ENCODE peak calls at places on chromosomes 3 and 15, in ten cellular contexts. One of them, this sample, is unnamed. For H3K4me1 and H3K27me3, the result is how much of the 10 kb centered on the place peaks cover.

GRCh38 chr15:66770518-66771350 is 68.7 kb downstream of the SMAD6 start:
- DNase-seq in K562: no peak
- DNase-seq in uterus: no peak
- DNase-seq in PC-3: peak
- DNase-seq in fibroblast of lung: no peak
- DNase-seq in hepatocyte: peak
- DNase-seq in SJCRH30: no peak
- DNase-seq in left ventricle myocardium inferior: no peak
- DNase-seq in cardiac muscle cell: no peak
- DNase-seq in suprapubic skin: no peak
- DNase-seq in this sample: peak

GRCh38 chr15:80856400-80856799 is 77.2 kb downstream of the CEMIP start:
- DNase-seq in K562: peak
- DNase-seq in uterus: no peak
- DNase-seq in PC-3: peak
- DNase-seq in fibroblast of lung: no peak
- DNase-seq in hepatocyte: no peak
- DNase-seq in SJCRH30: no peak
- DNase-seq in left ventricle myocardium inferior: no peak
- DNase-seq in cardiac muscle cell: no peak
- DNase-seq in suprapubic skin: no peak
- DNase-seq in this sample: no peak

GRCh38 chr3:158713094-158713499 is 19.2 kb downstream of the RARRES1 start:
- DNase-seq in K562: no peak
- DNase-seq in uterus: no peak
- DNase-seq in PC-3: no peak
- DNase-seq in fibroblast of lung: peak
- DNase-seq in hepatocyte: no peak
- DNase-seq in SJCRH30: no peak
- DNase-seq in left ventricle myocardium inferior: peak
- DNase-seq in cardiac muscle cell: peak
- DNase-seq in suprapubic skin: no peak
- DNase-seq in this sample: no peak

GRCh38 chr15:92244703-92245102 is 149.0 kb upstream of the ST8SIA2 start:
- DNase-seq in K562: peak
- DNase-seq in uterus: no peak
- DNase-seq in PC-3: no peak
- DNase-seq in fibroblast of lung: no peak
- DNase-seq in hepatocyte: no peak
- DNase-seq in SJCRH30: no peak
- DNase-seq in left ventricle myocardium inferior: no peak
- DNase-seq in cardiac muscle cell: no peak
- DNase-seq in suprapubic skin: no peak
- DNase-seq in this sample: no peak

GRCh38 chr3:167691366-167691765 is 37.6 kb upstream of the WDR49 start:
- DNase-seq in K562: no peak
- DNase-seq in uterus: no peak
- DNase-seq in PC-3: no peak
- DNase-seq in fibroblast of lung: no peak
- DNase-seq in hepatocyte: no peak
- DNase-seq in SJCRH30: no peak
- DNase-seq in left ventricle myocardium inferior: no peak
- DNase-seq in cardiac muscle cell: no peak
- DNase-seq in suprapubic skin: no peak
- DNase-seq in this sample: no peak

GRCh38 chr3:109731639-109732473 is 394.5 kb upstream of the DPPA4 start:
- DNase-seq in K562: peak
- DNase-seq in uterus: no peak
- DNase-seq in PC-3: peak
- DNase-seq in fibroblast of lung: peak
- DNase-seq in hepatocyte: peak
- DNase-seq in SJCRH30: peak
- DNase-seq in left ventricle myocardium inferior: no peak
- DNase-seq in cardiac muscle cell: peak
- DNase-seq in suprapubic skin: no peak
- DNase-seq in this sample: peak

GRCh38 chr3:139111392-139112229 is 66.9 kb upstream of the PRR23C start:
- DNase-seq in K562: peak
- DNase-seq in uterus: peak
- DNase-seq in PC-3: peak
- DNase-seq in fibroblast of lung: peak
- DNase-seq in hepatocyte: peak
- DNase-seq in SJCRH30: peak
- DNase-seq in left ventricle myocardium inferior: peak
- DNase-seq in cardiac muscle cell: peak
- DNase-seq in suprapubic skin: no peak
- DNase-seq in this sample: peak

GRCh38 chr3:120567370-120568197 is 28.6 kb upstream of the NDUFB4 start:
- DNase-seq in K562: no peak
- DNase-seq in uterus: peak
- DNase-seq in PC-3: peak
- DNase-seq in fibroblast of lung: peak
- DNase-seq in hepatocyte: peak
- DNase-seq in SJCRH30: peak
- DNase-seq in left ventricle myocardium inferior: no peak
- DNase-seq in cardiac muscle cell: peak
- DNase-seq in suprapubic skin: no peak
- DNase-seq in this sample: no peak

GRCh38 chr3:123075359-123075758 is 8.5 kb downstream of the PDIA5 start:
- DNase-seq in K562: no peak
- DNase-seq in uterus: no peak
- DNase-seq in PC-3: peak
- DNase-seq in fibroblast of lung: no peak
- DNase-seq in hepatocyte: no peak
- DNase-seq in SJCRH30: no peak
- DNase-seq in left ventricle myocardium inferior: no peak
- DNase-seq in cardiac muscle cell: no peak
- DNase-seq in suprapubic skin: no peak
- DNase-seq in this sample: no peak

GRCh38 chr3:188734395-188734794 is 437.4 kb upstream of the TPRG1 start:
- DNase-seq in K562: no peak
- DNase-seq in uterus: no peak
- DNase-seq in PC-3: no peak
- DNase-seq in fibroblast of lung: no peak
- DNase-seq in hepatocyte: no peak
- DNase-seq in SJCRH30: peak
- DNase-seq in left ventricle myocardium inferior: no peak
- DNase-seq in cardiac muscle cell: no peak
- DNase-seq in suprapubic skin: no peak
- DNase-seq in this sample: no peak

GRCh38 chr3:59920801-59921200 is 871.0 kb upstream of the CFAP20DC start:
- DNase-seq in K562: no peak
- DNase-seq in uterus: no peak
- DNase-seq in PC-3: no peak
- DNase-seq in fibroblast of lung: no peak
- DNase-seq in hepatocyte: no peak
- DNase-seq in SJCRH30: no peak
- DNase-seq in left ventricle myocardium inferior: no peak
- DNase-seq in cardiac muscle cell: no peak
- DNase-seq in suprapubic skin: no peak
- DNase-seq in this sample: no peak

GRCh38 chr15:43877371-43877770 is 50.6 kb downstream of the WDR76 start:
- DNase-seq in K562: no peak
- DNase-seq in uterus: no peak
- DNase-seq in PC-3: no peak
- DNase-seq in fibroblast of lung: no peak
- DNase-seq in hepatocyte: no peak
- DNase-seq in SJCRH30: no peak
- DNase-seq in left ventricle myocardium inferior: no peak
- DNase-seq in cardiac muscle cell: no peak
- DNase-seq in suprapubic skin: peak
- DNase-seq in this sample: no peak

GRCh38 chr3:34323517-34323916 is 525.1 kb downstream of the PDCD6IP start:
- DNase-seq in K562: no peak
- DNase-seq in uterus: no peak
- DNase-seq in PC-3: no peak
- DNase-seq in fibroblast of lung: no peak
- DNase-seq in hepatocyte: no peak
- DNase-seq in SJCRH30: no peak
- DNase-seq in left ventricle myocardium inferior: no peak
- DNase-seq in cardiac muscle cell: no peak
- DNase-seq in suprapubic skin: no peak
- DNase-seq in this sample: no peak

GRCh38 chr15:65887565-65887964 is 18.3 kb downstream of the RAB11A start:
- DNase-seq in K562: no peak
- DNase-seq in uterus: no peak
- DNase-seq in PC-3: no peak
- DNase-seq in fibroblast of lung: no peak
- DNase-seq in hepatocyte: no peak
- DNase-seq in SJCRH30: no peak
- DNase-seq in left ventricle myocardium inferior: no peak
- DNase-seq in cardiac muscle cell: no peak
- DNase-seq in suprapubic skin: no peak
- DNase-seq in this sample: no peak

GRCh38 chr3:56926513-56927282 is 124.9 kb upstream of the ARHGEF3 start:
- DNase-seq in K562: no peak
- DNase-seq in uterus: peak
- DNase-seq in PC-3: peak
- DNase-seq in fibroblast of lung: peak
- DNase-seq in hepatocyte: peak
- DNase-seq in SJCRH30: peak
- DNase-seq in left ventricle myocardium inferior: no peak
- DNase-seq in cardiac muscle cell: peak
- DNase-seq in suprapubic skin: no peak
- DNase-seq in this sample: peak
- H3K4me1 ChIP-seq in K562: under half
- H3K4me1 ChIP-seq in uterus: under half
- H3K4me1 ChIP-seq in PC-3: under half
- H3K4me1 ChIP-seq in fibroblast of lung: under half
- H3K4me1 ChIP-seq in hepatocyte: under half
- H3K4me1 ChIP-seq in SJCRH30: under half
- H3K4me1 ChIP-seq in left ventricle myocardium inferior: half or more
- H3K4me1 ChIP-seq in cardiac muscle cell: under half
- H3K4me1 ChIP-seq in suprapubic skin: under half
- H3K4me1 ChIP-seq in this sample: half or more

GRCh38 chr15:63022663-63023062 is 19.9 kb upstream of the TPM1 start:
- DNase-seq in K562: no peak
- DNase-seq in uterus: no peak
- DNase-seq in PC-3: no peak
- DNase-seq in fibroblast of lung: no peak
- DNase-seq in hepatocyte: no peak
- DNase-seq in SJCRH30: no peak
- DNase-seq in left ventricle myocardium inferior: no peak
- DNase-seq in cardiac muscle cell: no peak
- DNase-seq in suprapubic skin: no peak
- DNase-seq in this sample: no peak
- H3K27me3 ChIP-seq in K562: under half
- H3K27me3 ChIP-seq in uterus: under half
- H3K27me3 ChIP-seq in PC-3: under half
- H3K27me3 ChIP-seq in fibroblast of lung: under half
- H3K27me3 ChIP-seq in hepatocyte: under half
- H3K27me3 ChIP-seq in SJCRH30: under half
- H3K27me3 ChIP-seq in left ventricle myocardium inferior: under half
- H3K27me3 ChIP-seq in cardiac muscle cell: under half
- H3K27me3 ChIP-seq in suprapubic skin: under half
- H3K27me3 ChIP-seq in this sample: under half

DNA sequence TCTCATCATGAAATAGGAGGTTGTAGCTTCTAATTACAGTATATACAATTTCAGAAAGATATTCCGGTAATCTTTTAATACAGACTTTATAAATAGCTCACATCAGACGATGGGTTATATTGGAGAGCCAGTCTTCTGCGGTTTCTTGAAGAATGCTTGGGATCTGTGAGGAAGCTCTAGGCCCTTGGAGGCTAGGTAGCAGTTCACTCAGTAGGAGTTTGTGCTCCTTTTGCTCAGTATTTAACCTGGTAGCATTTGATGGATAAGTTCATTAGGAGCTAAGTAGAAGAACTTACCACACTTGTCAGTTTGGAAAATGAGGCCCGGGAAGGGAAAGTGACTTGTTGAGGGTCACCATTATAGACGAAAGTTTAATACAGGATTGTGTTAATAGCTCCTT is 2.8 kb downstream of the FNDC3B start:
- DNase-seq in K562: no peak
- DNase-seq in uterus: no peak
- DNase-seq in PC-3: no peak
- DNase-seq in fibroblast of lung: no peak
- DNase-seq in hepatocyte: no peak
- DNase-seq in SJCRH30: no peak
- DNase-seq in left ventricle myocardium inferior: no peak
- DNase-seq in cardiac muscle cell: peak
- DNase-seq in suprapubic skin: no peak
- DNase-seq in this sample: no peak
- H3K4me1 ChIP-seq in K562: under half
- H3K4me1 ChIP-seq in uterus: under half
- H3K4me1 ChIP-seq in PC-3: under half
- H3K4me1 ChIP-seq in fibroblast of lung: under half
- H3K4me1 ChIP-seq in hepatocyte: under half
- H3K4me1 ChIP-seq in SJCRH30: under half
- H3K4me1 ChIP-seq in left ventricle myocardium inferior: half or more
- H3K4me1 ChIP-seq in cardiac muscle cell: under half
- H3K4me1 ChIP-seq in suprapubic skin: half or more
- H3K4me1 ChIP-seq in this sample: under half

DNA sequence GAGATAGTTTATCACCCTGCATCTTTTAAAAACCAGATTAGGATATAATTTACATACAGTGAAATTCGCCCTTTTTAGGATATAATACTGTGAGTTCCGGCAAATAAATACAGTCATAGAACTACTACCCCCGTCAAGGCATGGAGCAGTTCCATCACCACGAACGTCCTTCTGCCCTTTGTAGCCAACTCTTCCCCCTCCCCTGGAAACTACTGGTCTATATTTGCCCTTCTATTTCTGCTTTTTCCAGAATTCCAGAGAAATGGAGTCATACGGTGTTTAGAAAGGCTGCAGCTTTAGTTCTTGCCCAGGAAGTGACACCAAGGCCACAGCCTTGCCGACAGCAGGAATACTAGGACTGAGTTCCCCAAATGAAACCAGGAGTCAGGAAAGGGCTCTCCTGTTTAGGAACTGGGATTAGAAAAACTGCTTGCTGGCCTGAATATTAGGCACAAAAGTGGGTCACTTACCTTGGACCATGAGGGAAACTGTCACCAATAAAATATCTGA is 291.2 kb downstream of the FAM43A start:
- DNase-seq in K562: no peak
- DNase-seq in uterus: no peak
- DNase-seq in PC-3: no peak
- DNase-seq in fibroblast of lung: no peak
- DNase-seq in hepatocyte: no peak
- DNase-seq in SJCRH30: no peak
- DNase-seq in left ventricle myocardium inferior: no peak
- DNase-seq in cardiac muscle cell: no peak
- DNase-seq in suprapubic skin: no peak
- DNase-seq in this sample: peak
- H3K27me3 ChIP-seq in K562: under half
- H3K27me3 ChIP-seq in uterus: under half
- H3K27me3 ChIP-seq in PC-3: under half
- H3K27me3 ChIP-seq in fibroblast of lung: under half
- H3K27me3 ChIP-seq in hepatocyte: under half
- H3K27me3 ChIP-seq in SJCRH30: under half
- H3K27me3 ChIP-seq in left ventricle myocardium inferior: under half
- H3K27me3 ChIP-seq in cardiac muscle cell: under half
- H3K27me3 ChIP-seq in suprapubic skin: under half
- H3K27me3 ChIP-seq in this sample: under half

DNA sequence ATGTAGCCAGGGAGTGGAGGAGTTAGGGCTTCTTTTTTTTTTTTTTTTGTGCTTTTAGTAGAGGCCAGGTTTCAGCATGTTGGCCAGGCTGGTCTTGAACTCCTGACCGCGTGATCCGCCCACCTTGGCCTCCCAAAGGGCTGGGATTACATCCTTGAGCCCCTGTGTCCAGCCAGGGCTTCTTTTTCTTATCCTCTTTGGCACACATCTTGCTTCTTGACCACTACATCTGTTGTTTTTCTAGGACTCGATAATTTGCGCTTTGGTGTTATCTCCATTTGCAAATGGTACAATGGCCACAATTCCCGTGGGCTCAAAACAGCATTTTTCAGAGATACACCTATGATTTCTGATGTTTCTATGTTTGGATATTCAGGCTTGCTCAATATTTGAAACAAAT is 4.2 kb downstream of the SKIL start:
- DNase-seq in K562: peak
- DNase-seq in uterus: no peak
- DNase-seq in PC-3: no peak
- DNase-seq in fibroblast of lung: no peak
- DNase-seq in hepatocyte: no peak
- DNase-seq in SJCRH30: no peak
- DNase-seq in left ventricle myocardium inferior: no peak
- DNase-seq in cardiac muscle cell: peak
- DNase-seq in suprapubic skin: no peak
- DNase-seq in this sample: no peak
- H3K4me1 ChIP-seq in K562: under half
- H3K4me1 ChIP-seq in uterus: under half
- H3K4me1 ChIP-seq in PC-3: under half
- H3K4me1 ChIP-seq in fibroblast of lung: under half
- H3K4me1 ChIP-seq in hepatocyte: under half
- H3K4me1 ChIP-seq in SJCRH30: under half
- H3K4me1 ChIP-seq in left ventricle myocardium inferior: half or more
- H3K4me1 ChIP-seq in cardiac muscle cell: under half
- H3K4me1 ChIP-seq in suprapubic skin: under half
- H3K4me1 ChIP-seq in this sample: under half